ENCODE peak calls at places on chromosome 22, in nine cellular contexts. U is GM23248; P is fibroblast of lung; N is CD8-positive, alpha-beta T cell; B is PC-3; J is ovary; C is BE2C; F is Karpas-422; E is OCI-LY7. R is an unnamed sample. For H3K4me1, H3K9me3 and H3K36me3, the result is how much of the 10 kb centered on the place peaks cover.

GRCh38 chr22:17284917-17285316 is 65.7 kb upstream of the ADA2 start:
- DNase-seq in C (no peak), F (no peak), E (no peak), N (no peak), B (no peak), U (no peak), J (no peak), P (no peak), R (peak)

GRCh38 chr22:49724893-49725489 is 102.7 kb downstream of the BRD1 start:
- DNase-seq in P (peak), J (peak), E (peak), C (peak), F (peak), U (peak), N (peak), B (peak), R (peak)

GRCh38 chr22:25566812-25567211 is 2.3 kb downstream of the GRK3 start:
- DNase-seq in U (no peak), C (no peak), F (no peak), B (no peak), N (no peak), P (no peak), E (peak), J (no peak), R (no peak)

GRCh38 chr22:27116295-27116694 is 458.9 kb downstream of the MIAT start:
- DNase-seq in C (no peak), U (no peak), F (no peak), B (peak), P (no peak), N (no peak), J (no peak), E (no peak), R (no peak)

GRCh38 chr22:38852522-38852921 is 8.7 kb upstream of the NPTXR start:
- DNase-seq in J (no peak), U (no peak), N (no peak), E (no peak), B (no peak), F (no peak), P (no peak), C (no peak), R (no peak)

GRCh38 chr22:33492210-33492651 is 428.0 kb downstream of the LARGE1 start:
- DNase-seq in F (no peak), E (peak), N (no peak), C (no peak), B (no peak), J (no peak), U (no peak), P (no peak), R (no peak)

GRCh38 chr22:47836957-47837356 is 1074.5 kb downstream of the TBC1D22A start:
- DNase-seq in J (no peak), E (no peak), C (no peak), F (no peak), B (peak), P (peak), U (peak), N (no peak), R (no peak)

GRCh38 chr22:49291169-49291568 is 536.5 kb downstream of the BRD1 start:
- DNase-seq in N (no peak), F (no peak), C (no peak), E (no peak), J (no peak), B (no peak), P (no peak), U (no peak), R (no peak)

GRCh38 chr22:42442746-42443145 is 10.5 kb upstream of the NFAM1 start:
- DNase-seq in E (no peak), C (no peak), J (no peak), B (no peak), N (no peak), U (no peak), F (peak), P (no peak), R (no peak)

GRCh38 chr22:25202290-25202921 is 2.7 kb downstream of the CRYBB3 start:
- DNase-seq in P (peak), U (peak), N (peak), J (peak), B (peak), E (peak), F (peak), C (peak), R (peak)

GRCh38 chr22:43988116-43988817 is 33.0 kb downstream of the SAMM50 start:
- DNase-seq in J (no peak), E (no peak), F (no peak), P (no peak), N (no peak), C (no peak), U (no peak), B (no peak), R (no peak)

GRCh38 chr22:22431271-22432220 is 77.0 kb downstream of the ZNF280B start:
- DNase-seq in C (peak), U (peak), N (peak), P (peak), F (peak), E (peak), B (peak), J (no peak), R (peak)

GRCh38 chr22:29883045-29883830 is at the start of gene MTMR3:
- DNase-seq in J (peak), F (peak), E (peak), U (peak), N (peak), C (peak), P (peak), B (peak), R (peak)

GRCh38 chr22:43186272-43187170 is at the start of gene TTLL12:
- DNase-seq in J (peak), C (peak), F (peak), N (peak), P (peak), E (peak), U (peak), B (peak), R (peak)

GRCh38 chr22:35172452-35172851 is 84.8 kb upstream of the HMGXB4 start:
- DNase-seq in U (no peak), J (no peak), F (no peak), P (no peak), C (peak), N (no peak), B (no peak), E (no peak), R (no peak)

GRCh38 chr22:47202819-47203553 is 440.5 kb downstream of the TBC1D22A start:
- DNase-seq in C (no peak), B (no peak), E (no peak), F (no peak), J (peak), U (no peak), P (no peak), N (no peak), R (no peak)

GRCh38 chr22:27108425-27109114 is 451.2 kb downstream of the MIAT start:
- DNase-seq in U (no peak), C (peak), N (no peak), P (no peak), E (no peak), J (peak), F (no peak), B (no peak), R (peak)

GRCh38 chr22:48751539-48752437 is 1075.9 kb downstream of the BRD1 start:
- DNase-seq in C (no peak), B (no peak), N (no peak), J (no peak), P (no peak), U (no peak), E (no peak), F (no peak), R (no peak)

GRCh38 chr22:42091446-42091764 is 833 bp upstream of the NDUFA6 start:
- DNase-seq in F (no peak), J (peak), P (no peak), B (no peak), N (no peak), E (peak), C (no peak), U (no peak), R (no peak)

GRCh38 chr22:33853200-33854097 is 66.8 kb downstream of the LARGE1 start:
- DNase-seq in N (no peak), J (peak), B (peak), U (peak), P (peak), C (no peak), E (peak), F (peak), R (peak)

GRCh38 chr22:42375982-42376381 is 56.2 kb downstream of the NFAM1 start:
- DNase-seq in N (no peak), E (no peak), J (no peak), C (no peak), P (no peak), B (no peak), F (no peak), U (no peak), R (peak)

GRCh38 chr22:48838376-48838775 is 989.3 kb downstream of the BRD1 start:
- DNase-seq in E (no peak), N (no peak), F (peak), B (no peak), U (no peak), J (no peak), P (no peak), C (no peak), R (no peak)

GRCh38 chr22:48703265-48703941 is 1124.3 kb downstream of the BRD1 start:
- DNase-seq in P (no peak), N (no peak), E (no peak), J (no peak), F (no peak), C (no peak), B (no peak), U (no peak), R (no peak)

GRCh38 chr22:34696557-34696956 is 369.4 kb upstream of the ISX start:
- DNase-seq in C (no peak), P (no peak), B (no peak), J (no peak), E (peak), N (no peak), U (peak), F (peak), R (no peak)

GRCh38 chr22:43013355-43014061 is 1.4 kb downstream of the PACSIN2 start:
- DNase-seq in B (peak), N (no peak), J (no peak), F (no peak), U (peak), C (no peak), P (no peak), E (peak), R (no peak)

GRCh38 chr22:50268655-50269113 is 1.5 kb downstream of the MAPK11 start:
- DNase-seq in C (no peak), P (no peak), F (no peak), U (no peak), B (no peak), E (no peak), N (no peak), J (peak), R (no peak)

GRCh38 chr22:38927033-38927789 is 30.2 kb upstream of the APOBEC3A start:
- DNase-seq in F (peak), B (no peak), C (peak), E (no peak), J (peak), P (peak), N (peak), U (peak), R (peak)

GRCh38 chr22:49767355-49768062 is 60.2 kb downstream of the BRD1 start:
- DNase-seq in U (peak), N (no peak), J (peak), C (peak), B (peak), P (peak), F (peak), E (peak), R (no peak)

GRCh38 chr22:19916941-19917340 is 24.6 kb upstream of the COMT start:
- DNase-seq in C (no peak), U (no peak), B (no peak), J (no peak), N (no peak), E (peak), P (no peak), F (no peak), R (no peak)

GRCh38 chr22:19691721-19692341 is 22.5 kb upstream of the SEPTIN5 start:
- DNase-seq in U (peak), C (no peak), N (no peak), B (peak), P (peak), J (no peak), E (no peak), F (no peak), R (no peak)

GRCh38 chr22:49236541-49237075 is 591.1 kb downstream of the BRD1 start:
- DNase-seq in U (no peak), F (no peak), J (no peak), N (no peak), E (no peak), P (no peak), C (no peak), B (no peak), R (no peak)

GRCh38 chr22:21589415-21589814 is 21.9 kb downstream of the UBE2L3 start:
- DNase-seq in E (no peak), N (no peak), P (no peak), C (no peak), F (no peak), B (no peak), U (no peak), J (no peak), R (no peak)

GRCh38 chr22:20974336-20974955 is 7.4 kb downstream of the AIFM3 start:
- DNase-seq in F (no peak), B (no peak), J (no peak), N (no peak), E (no peak), U (no peak), P (no peak), C (no peak), R (no peak)

GRCh38 chr22:22031571-22031970 is 49.0 kb upstream of the TOP3B start:
- DNase-seq in P (no peak), E (no peak), J (no peak), N (no peak), U (no peak), C (no peak), B (no peak), F (no peak), R (no peak)

GRCh38 chr22:40612291-40612740 is 24.2 kb downstream of the MRTFA start:
- DNase-seq in E (no peak), U (no peak), F (no peak), C (no peak), B (no peak), N (no peak), J (no peak), P (no peak), R (no peak)

GRCh38 chr22:17916226-17916889 is 108.0 kb downstream of the MICAL3 start:
- DNase-seq in E (no peak), P (no peak), J (no peak), F (no peak), U (no peak), C (no peak), N (no peak), B (no peak), R (no peak)

GRCh38 chr22:33105501-33105911 is 47.3 kb upstream of the SYN3 start:
- DNase-seq in C (no peak), N (no peak), U (peak), E (no peak), J (no peak), P (peak), B (no peak), F (no peak), R (no peak)

GRCh38 chr22:17217179-17217578 is 2.1 kb downstream of the ADA2 start:
- DNase-seq in N (no peak), B (no peak), J (no peak), U (no peak), E (peak), P (no peak), C (no peak), F (peak), R (no peak)

DNA sequence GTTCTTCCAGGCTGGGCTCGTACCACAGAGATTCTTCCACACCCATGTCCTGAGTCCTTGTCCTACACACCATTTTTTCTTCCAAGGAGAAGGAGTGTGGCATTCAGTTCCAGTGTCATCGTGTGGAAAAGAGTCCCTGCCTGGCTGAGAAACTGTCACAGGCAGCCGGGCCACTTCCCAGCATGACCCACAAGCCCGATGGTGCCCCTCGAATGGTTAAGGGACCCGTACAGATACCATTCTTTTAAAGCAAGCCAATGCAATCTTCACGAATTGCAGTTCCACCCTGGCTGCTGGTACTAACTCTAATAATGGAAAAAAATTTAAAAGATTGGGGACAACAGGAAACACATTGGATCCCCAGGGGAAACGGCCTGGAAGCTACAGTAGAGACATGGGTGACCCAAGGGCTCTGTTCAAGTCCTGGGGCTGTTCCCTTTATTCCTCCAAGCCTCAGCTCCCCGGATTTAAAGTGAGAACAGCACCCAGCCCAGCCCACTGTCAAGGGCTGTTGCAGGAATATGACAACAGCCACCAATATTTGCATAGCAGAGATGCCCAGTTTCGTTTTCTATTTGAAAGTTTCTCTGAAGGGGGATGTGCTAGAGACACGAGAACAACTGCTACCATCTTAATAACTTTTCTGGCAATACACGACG is 80.9 kb upstream of the WNT7B start:
- DNase-seq in P (peak), U (peak), F (peak), C (peak), B (peak), N (no peak), J (peak), E (peak), R (peak)
- H3K4me1 ChIP-seq in P (under half), U (half or more), F (half or more), C (under half), B (half or more), N (under half), J (under half), E (half or more), R (half or more)

GRCh38 chr22:37674248-37674647 is 1.2 kb upstream of the LGALS1 start:
- DNase-seq in E (no peak), J (no peak), U (no peak), P (no peak), B (no peak), N (no peak), F (no peak), C (no peak), R (no peak)
- H3K9me3 ChIP-seq in E (under half), J (under half), U (under half), P (under half), B (under half), N (under half), F (under half), C (under half), R (under half)

GRCh38 chr22:36563444-36563843 is 34.5 kb upstream of the EIF3D start:
- DNase-seq in E (no peak), B (no peak), F (no peak), U (no peak), J (no peak), P (no peak), N (no peak), C (no peak), R (no peak)
- H3K36me3 ChIP-seq in E (under half), B (under half), F (under half), U (under half), J (under half), P (under half), N (under half), C (under half), R (under half)

DNA sequence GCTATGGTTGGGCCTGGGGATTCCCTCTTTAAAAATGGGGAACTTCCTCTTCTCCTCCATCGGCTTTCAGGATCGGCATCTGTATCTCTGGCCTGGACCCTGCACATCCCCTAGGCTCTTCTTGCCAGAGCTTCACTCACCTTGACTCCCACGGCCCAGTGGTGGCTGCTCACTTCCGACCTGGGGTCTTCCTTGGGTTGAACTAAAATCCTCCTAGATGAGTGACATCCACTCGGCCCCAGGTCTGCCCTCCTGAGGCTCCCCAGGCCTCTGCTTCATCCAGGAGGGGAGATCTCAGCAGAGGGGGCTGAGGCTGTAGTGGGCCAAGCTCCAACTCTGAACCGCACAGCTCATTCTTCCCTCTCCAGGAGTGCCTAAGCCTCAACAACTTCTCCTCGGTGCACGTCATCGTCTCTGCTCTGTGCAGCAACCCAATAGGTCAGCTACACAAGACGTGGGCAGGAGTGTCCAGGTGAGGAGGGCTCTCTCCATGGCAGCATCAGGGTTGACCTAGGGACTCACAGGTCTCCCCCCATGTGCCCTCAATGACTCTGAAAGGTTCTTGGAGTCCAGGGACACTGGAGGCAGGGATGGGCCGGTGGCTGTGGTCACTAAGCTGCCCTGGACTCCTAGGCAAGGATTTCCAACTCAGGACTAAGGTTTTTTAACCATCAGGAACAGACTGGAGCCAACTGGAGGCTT is 3.3 kb downstream of the RGL4 start:
- DNase-seq in B (no peak), U (no peak), F (no peak), E (no peak), P (no peak), C (no peak), J (no peak), N (no peak), R (no peak)
- H3K4me1 ChIP-seq in B (under half), U (under half), F (half or more), E (under half), P (under half), C (under half), J (under half), N (under half), R (under half)

GRCh38 chr22:23548501-23549197 is 31.4 kb downstream of the IGLL1 start:
- DNase-seq in B (no peak), C (no peak), F (no peak), U (no peak), N (no peak), P (no peak), J (no peak), E (no peak), R (no peak)

GRCh38 chr22:23549198-23549595 is 30.9 kb downstream of the IGLL1 start:
- DNase-seq in P (no peak), F (no peak), C (no peak), B (no peak), E (no peak), U (no peak), N (no peak), J (no peak), R (no peak)

GRCh38 chr22:23551385-23551784 is 28.7 kb downstream of the IGLL1 start:
- DNase-seq in N (no peak), J (no peak), B (no peak), U (no peak), P (no peak), C (no peak), F (no peak), E (no peak), R (no peak)

GRCh38 chr22:23550049-23550650 is 29.9 kb downstream of the IGLL1 start:
- DNase-seq in U (no peak), J (no peak), C (no peak), B (no peak), F (no peak), N (no peak), P (no peak), E (no peak), R (no peak)

DNA sequence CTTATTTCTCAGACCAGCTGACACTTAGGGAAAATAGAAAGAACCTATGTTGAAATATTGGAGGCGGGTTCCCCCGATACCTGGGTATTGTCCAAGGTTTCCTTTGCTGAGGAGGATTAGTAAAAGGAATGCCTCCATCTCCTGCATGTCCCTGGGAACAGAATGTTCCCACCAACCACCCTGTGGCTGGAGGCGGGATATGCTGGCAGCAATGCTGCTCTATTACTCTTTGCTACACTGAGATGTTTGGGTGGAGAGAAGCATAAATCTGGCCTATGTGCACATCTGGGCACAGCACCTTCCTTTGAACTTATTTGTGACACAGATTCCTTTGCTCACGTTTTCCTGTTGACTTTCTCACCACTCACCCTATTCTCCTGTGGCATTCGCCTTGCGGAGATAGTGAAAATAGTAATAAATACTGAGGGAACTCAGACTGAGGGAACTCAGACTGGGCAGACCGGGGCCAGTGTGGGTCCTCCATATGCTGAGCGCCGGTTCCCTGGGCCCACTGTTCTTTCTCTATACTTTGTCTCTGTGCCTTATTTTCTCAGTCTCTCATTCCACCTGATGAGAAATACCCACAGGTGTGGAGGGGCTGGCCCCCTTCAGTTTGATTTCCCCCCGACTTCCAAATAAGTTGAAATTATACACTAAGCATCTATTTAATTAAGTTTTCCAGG is 32.1 kb downstream of the IGLL1 start:
- DNase-seq in C (no peak), B (no peak), U (no peak), F (no peak), N (no peak), J (no peak), P (no peak), E (no peak), R (no peak)
- H3K9me3 ChIP-seq in C (under half), B (under half), U (under half), F (under half), N (under half), J (under half), P (under half), E (under half), R (under half)

GRCh38 chr22:31094741-31095140 is 12.6 kb downstream of the SELENOM start:
- DNase-seq in N (no peak), C (no peak), P (no peak), F (no peak), E (no peak), U (no peak), B (no peak), J (no peak), R (no peak)
- H3K36me3 ChIP-seq in N (under half), C (under half), P (half or more), F (under half), E (under half), U (under half), B (under half), J (under half), R (under half)

R was measured in heart right ventricle.